ENCODE peak calls at places on chromosomes 12 and 14, in ten cellular contexts. One of them, this sample, is unnamed.

GRCh38 chr14:44880791-44881190 is 81.0 kb downstream of the KLHL28 start:
- DNase-seq in gastrocnemius medialis: no peak
- DNase-seq in NCI-H69: no peak
- DNase-seq in AG08396: no peak
- DNase-seq in RWPE1: no peak
- DNase-seq in hippocampal formation: no peak
- DNase-seq in cardiac muscle cell: no peak
- DNase-seq in Karpas-422: no peak
- DNase-seq in germinal center: no peak
- DNase-seq in stimulated activated CD8-positive, alpha-beta memory T cell treated with anti-CD3 and anti-CD28 coated beads, Interleukin-15, amount 100 ng/mL, for 24 hours: no peak
- DNase-seq in this sample: no peak

GRCh38 chr12:123931686-123932321 is 40.8 kb downstream of the CCDC92 start:
- DNase-seq in gastrocnemius medialis: no peak
- DNase-seq in cardiac muscle cell: no peak
- DNase-seq in stimulated activated CD8-positive, alpha-beta memory T cell treated with anti-CD3 and anti-CD28 coated beads, Interleukin-15, amount 100 ng/mL, for 24 hours: no peak
- DNase-seq in germinal center: no peak
- DNase-seq in RWPE1: no peak
- DNase-seq in Karpas-422: no peak
- DNase-seq in AG08396: no peak
- DNase-seq in hippocampal formation: no peak
- DNase-seq in NCI-H69: no peak
- DNase-seq in this sample: no peak

GRCh38 chr14:94126800-94127199 is 2.6 kb downstream of the IFI27L2 start:
- DNase-seq in stimulated activated CD8-positive, alpha-beta memory T cell treated with anti-CD3 and anti-CD28 coated beads, Interleukin-15, amount 100 ng/mL, for 24 hours: no peak
- DNase-seq in cardiac muscle cell: no peak
- DNase-seq in NCI-H69: no peak
- DNase-seq in AG08396: no peak
- DNase-seq in RWPE1: no peak
- DNase-seq in Karpas-422: no peak
- DNase-seq in hippocampal formation: no peak
- DNase-seq in germinal center: no peak
- DNase-seq in gastrocnemius medialis: no peak
- DNase-seq in this sample: no peak

GRCh38 chr12:740921-741320 is 11.5 kb upstream of the WNK1 start:
- DNase-seq in AG08396: no peak
- DNase-seq in RWPE1: no peak
- DNase-seq in hippocampal formation: no peak
- DNase-seq in cardiac muscle cell: no peak
- DNase-seq in gastrocnemius medialis: no peak
- DNase-seq in NCI-H69: peak; percentile 51
- DNase-seq in stimulated activated CD8-positive, alpha-beta memory T cell treated with anti-CD3 and anti-CD28 coated beads, Interleukin-15, amount 100 ng/mL, for 24 hours: no peak
- DNase-seq in Karpas-422: no peak
- DNase-seq in germinal center: no peak
- DNase-seq in this sample: no peak

GRCh38 chr14:69395929-69396328 is 2.2 kb downstream of the ERH start:
- DNase-seq in Karpas-422: no peak
- DNase-seq in stimulated activated CD8-positive, alpha-beta memory T cell treated with anti-CD3 and anti-CD28 coated beads, Interleukin-15, amount 100 ng/mL, for 24 hours: no peak
- DNase-seq in cardiac muscle cell: no peak
- DNase-seq in RWPE1: no peak
- DNase-seq in gastrocnemius medialis: no peak
- DNase-seq in germinal center: no peak
- DNase-seq in hippocampal formation: no peak
- DNase-seq in NCI-H69: no peak
- DNase-seq in AG08396: no peak
- DNase-seq in this sample: no peak

GRCh38 chr14:105487449-105487985 is 831 bp downstream of the CRIP1 start:
- DNase-seq in cardiac muscle cell: no peak
- DNase-seq in AG08396: no peak
- DNase-seq in hippocampal formation: no peak
- DNase-seq in gastrocnemius medialis: no peak
- DNase-seq in germinal center: peak; percentile 70
- DNase-seq in Karpas-422: peak; percentile 85
- DNase-seq in NCI-H69: peak; percentile 67
- DNase-seq in RWPE1: no peak
- DNase-seq in stimulated activated CD8-positive, alpha-beta memory T cell treated with anti-CD3 and anti-CD28 coated beads, Interleukin-15, amount 100 ng/mL, for 24 hours: no peak
- DNase-seq in this sample: no peak

GRCh38 chr14:69424139-69424923 is 25.8 kb downstream of the SLC39A9 start:
- DNase-seq in RWPE1: no peak
- DNase-seq in stimulated activated CD8-positive, alpha-beta memory T cell treated with anti-CD3 and anti-CD28 coated beads, Interleukin-15, amount 100 ng/mL, for 24 hours: no peak
- DNase-seq in cardiac muscle cell: no peak
- DNase-seq in NCI-H69: no peak
- DNase-seq in germinal center: no peak
- DNase-seq in AG08396: peak; percentile 9
- DNase-seq in hippocampal formation: no peak
- DNase-seq in Karpas-422: no peak
- DNase-seq in gastrocnemius medialis: no peak
- DNase-seq in this sample: no peak

GRCh38 chr14:77128414-77128891 is 13.1 kb downstream of the ZDHHC22 start:
- DNase-seq in hippocampal formation: no peak
- DNase-seq in gastrocnemius medialis: no peak
- DNase-seq in cardiac muscle cell: no peak
- DNase-seq in AG08396: no peak
- DNase-seq in stimulated activated CD8-positive, alpha-beta memory T cell treated with anti-CD3 and anti-CD28 coated beads, Interleukin-15, amount 100 ng/mL, for 24 hours: no peak
- DNase-seq in NCI-H69: peak; percentile 35
- DNase-seq in Karpas-422: no peak
- DNase-seq in germinal center: no peak
- DNase-seq in RWPE1: peak; percentile 75
- DNase-seq in this sample: no peak

GRCh38 chr12:1122803-1123202 is 131.8 kb downstream of the ERC1 start:
- DNase-seq in germinal center: no peak
- DNase-seq in RWPE1: no peak
- DNase-seq in AG08396: no peak
- DNase-seq in hippocampal formation: no peak
- DNase-seq in stimulated activated CD8-positive, alpha-beta memory T cell treated with anti-CD3 and anti-CD28 coated beads, Interleukin-15, amount 100 ng/mL, for 24 hours: peak; percentile 0
- DNase-seq in gastrocnemius medialis: no peak
- DNase-seq in NCI-H69: no peak
- DNase-seq in cardiac muscle cell: peak; percentile 22
- DNase-seq in Karpas-422: no peak
- DNase-seq in this sample: no peak

GRCh38 chr12:117100851-117101673 is 1.8 kb upstream of the TESC start:
- DNase-seq in cardiac muscle cell: no peak
- DNase-seq in Karpas-422: peak; percentile 79
- DNase-seq in NCI-H69: peak; percentile 60
- DNase-seq in AG08396: no peak
- DNase-seq in gastrocnemius medialis: no peak
- DNase-seq in stimulated activated CD8-positive, alpha-beta memory T cell treated with anti-CD3 and anti-CD28 coated beads, Interleukin-15, amount 100 ng/mL, for 24 hours: no peak
- DNase-seq in germinal center: no peak
- DNase-seq in RWPE1: no peak
- DNase-seq in hippocampal formation: no peak
- DNase-seq in this sample: no peak

GRCh38 chr12:18810537-18811253 is 72.8 kb downstream of the CAPZA3 start:
- DNase-seq in germinal center: no peak
- DNase-seq in hippocampal formation: no peak
- DNase-seq in stimulated activated CD8-positive, alpha-beta memory T cell treated with anti-CD3 and anti-CD28 coated beads, Interleukin-15, amount 100 ng/mL, for 24 hours: no peak
- DNase-seq in gastrocnemius medialis: no peak
- DNase-seq in AG08396: no peak
- DNase-seq in NCI-H69: no peak
- DNase-seq in cardiac muscle cell: no peak
- DNase-seq in Karpas-422: no peak
- DNase-seq in RWPE1: no peak
- DNase-seq in this sample: no peak

GRCh38 chr12:107610030-107610859 is 75.4 kb upstream of the PWP1 start:
- DNase-seq in NCI-H69: peak; percentile 86
- DNase-seq in stimulated activated CD8-positive, alpha-beta memory T cell treated with anti-CD3 and anti-CD28 coated beads, Interleukin-15, amount 100 ng/mL, for 24 hours: no peak
- DNase-seq in AG08396: peak; percentile 56
- DNase-seq in Karpas-422: peak; percentile 58
- DNase-seq in germinal center: peak; percentile 14
- DNase-seq in cardiac muscle cell: peak; percentile 54
- DNase-seq in gastrocnemius medialis: no peak
- DNase-seq in RWPE1: peak; percentile 41
- DNase-seq in hippocampal formation: no peak
- DNase-seq in this sample: peak; percentile 62

GRCh38 chr12:6697584-6698351 is 2.8 kb downstream of the PIANP start:
- DNase-seq in NCI-H69: peak; percentile 62
- DNase-seq in germinal center: no peak
- DNase-seq in stimulated activated CD8-positive, alpha-beta memory T cell treated with anti-CD3 and anti-CD28 coated beads, Interleukin-15, amount 100 ng/mL, for 24 hours: no peak
- DNase-seq in cardiac muscle cell: peak; percentile 40
- DNase-seq in gastrocnemius medialis: no peak
- DNase-seq in AG08396: peak; percentile 85
- DNase-seq in Karpas-422: peak; percentile 73
- DNase-seq in hippocampal formation: no peak
- DNase-seq in RWPE1: peak; percentile 57
- DNase-seq in this sample: no peak

GRCh38 chr12:122842505-122843405 is 7.5 kb downstream of the HIP1R start:
- DNase-seq in germinal center: no peak
- DNase-seq in gastrocnemius medialis: no peak
- DNase-seq in NCI-H69: no peak
- DNase-seq in RWPE1: no peak
- DNase-seq in cardiac muscle cell: no peak
- DNase-seq in AG08396: no peak
- DNase-seq in hippocampal formation: no peak
- DNase-seq in stimulated activated CD8-positive, alpha-beta memory T cell treated with anti-CD3 and anti-CD28 coated beads, Interleukin-15, amount 100 ng/mL, for 24 hours: no peak
- DNase-seq in Karpas-422: no peak
- DNase-seq in this sample: no peak

GRCh38 chr12:80313184-80313583 is 130.9 kb upstream of the PTPRQ start:
- DNase-seq in AG08396: no peak
- DNase-seq in NCI-H69: no peak
- DNase-seq in cardiac muscle cell: no peak
- DNase-seq in hippocampal formation: no peak
- DNase-seq in RWPE1: no peak
- DNase-seq in germinal center: no peak
- DNase-seq in Karpas-422: no peak
- DNase-seq in stimulated activated CD8-positive, alpha-beta memory T cell treated with anti-CD3 and anti-CD28 coated beads, Interleukin-15, amount 100 ng/mL, for 24 hours: no peak
- DNase-seq in gastrocnemius medialis: no peak
- DNase-seq in this sample: no peak

GRCh38 chr14:76919431-76919810 is 93.2 kb downstream of the LRRC74A start:
- DNase-seq in gastrocnemius medialis: no peak
- DNase-seq in stimulated activated CD8-positive, alpha-beta memory T cell treated with anti-CD3 and anti-CD28 coated beads, Interleukin-15, amount 100 ng/mL, for 24 hours: no peak
- DNase-seq in Karpas-422: peak; percentile 39
- DNase-seq in RWPE1: peak; percentile 22
- DNase-seq in germinal center: no peak
- DNase-seq in AG08396: no peak
- DNase-seq in cardiac muscle cell: no peak
- DNase-seq in hippocampal formation: no peak
- DNase-seq in NCI-H69: no peak
- DNase-seq in this sample: no peak

GRCh38 chr14:59771577-59771976 is 99.0 kb downstream of the RTN1 start:
- DNase-seq in Karpas-422: no peak
- DNase-seq in RWPE1: peak; percentile 50
- DNase-seq in AG08396: no peak
- DNase-seq in stimulated activated CD8-positive, alpha-beta memory T cell treated with anti-CD3 and anti-CD28 coated beads, Interleukin-15, amount 100 ng/mL, for 24 hours: no peak
- DNase-seq in NCI-H69: peak; percentile 89
- DNase-seq in hippocampal formation: no peak
- DNase-seq in cardiac muscle cell: no peak
- DNase-seq in germinal center: no peak
- DNase-seq in gastrocnemius medialis: no peak
- DNase-seq in this sample: no peak

GRCh38 chr12:87812711-87813110 is 216.5 kb downstream of the C12orf50 start:
- DNase-seq in RWPE1: no peak
- DNase-seq in Karpas-422: no peak
- DNase-seq in stimulated activated CD8-positive, alpha-beta memory T cell treated with anti-CD3 and anti-CD28 coated beads, Interleukin-15, amount 100 ng/mL, for 24 hours: no peak
- DNase-seq in NCI-H69: peak; percentile 81
- DNase-seq in cardiac muscle cell: no peak
- DNase-seq in gastrocnemius medialis: no peak
- DNase-seq in AG08396: no peak
- DNase-seq in germinal center: no peak
- DNase-seq in hippocampal formation: no peak
- DNase-seq in this sample: no peak

GRCh38 chr12:96236221-96236822 is 42.1 kb downstream of the ELK3 start:
- DNase-seq in RWPE1: no peak
- DNase-seq in gastrocnemius medialis: no peak
- DNase-seq in NCI-H69: no peak
- DNase-seq in cardiac muscle cell: no peak
- DNase-seq in hippocampal formation: no peak
- DNase-seq in stimulated activated CD8-positive, alpha-beta memory T cell treated with anti-CD3 and anti-CD28 coated beads, Interleukin-15, amount 100 ng/mL, for 24 hours: no peak
- DNase-seq in germinal center: no peak
- DNase-seq in AG08396: peak; percentile 27
- DNase-seq in Karpas-422: no peak
- DNase-seq in this sample: no peak

GRCh38 chr12:66014818-66015217 is 115.7 kb downstream of the LLPH start:
- DNase-seq in RWPE1: peak; percentile 10
- DNase-seq in germinal center: no peak
- DNase-seq in hippocampal formation: no peak
- DNase-seq in gastrocnemius medialis: no peak
- DNase-seq in cardiac muscle cell: no peak
- DNase-seq in Karpas-422: no peak
- DNase-seq in AG08396: peak; percentile 17
- DNase-seq in stimulated activated CD8-positive, alpha-beta memory T cell treated with anti-CD3 and anti-CD28 coated beads, Interleukin-15, amount 100 ng/mL, for 24 hours: no peak
- DNase-seq in NCI-H69: no peak
- DNase-seq in this sample: no peak

GRCh38 chr12:65787056-65787855 is 37.0 kb upstream of the HMGA2 start:
- DNase-seq in stimulated activated CD8-positive, alpha-beta memory T cell treated with anti-CD3 and anti-CD28 coated beads, Interleukin-15, amount 100 ng/mL, for 24 hours: no peak
- DNase-seq in NCI-H69: no peak
- DNase-seq in gastrocnemius medialis: no peak
- DNase-seq in Karpas-422: no peak
- DNase-seq in germinal center: no peak
- DNase-seq in AG08396: no peak
- DNase-seq in hippocampal formation: no peak
- DNase-seq in cardiac muscle cell: no peak
- DNase-seq in RWPE1: no peak
- DNase-seq in this sample: no peak

GRCh38 chr12:67618303-67618702 is 30.2 kb upstream of the DYRK2 start:
- DNase-seq in stimulated activated CD8-positive, alpha-beta memory T cell treated with anti-CD3 and anti-CD28 coated beads, Interleukin-15, amount 100 ng/mL, for 24 hours: no peak
- DNase-seq in gastrocnemius medialis: no peak
- DNase-seq in AG08396: no peak
- DNase-seq in NCI-H69: no peak
- DNase-seq in germinal center: no peak
- DNase-seq in hippocampal formation: no peak
- DNase-seq in cardiac muscle cell: no peak
- DNase-seq in Karpas-422: no peak
- DNase-seq in RWPE1: no peak
- DNase-seq in this sample: no peak

GRCh38 chr12:92827836-92828431 is 101.2 kb downstream of the EEA1 start:
- DNase-seq in RWPE1: peak; percentile 49
- DNase-seq in gastrocnemius medialis: no peak
- DNase-seq in germinal center: peak; percentile 38
- DNase-seq in NCI-H69: peak; percentile 62
- DNase-seq in stimulated activated CD8-positive, alpha-beta memory T cell treated with anti-CD3 and anti-CD28 coated beads, Interleukin-15, amount 100 ng/mL, for 24 hours: no peak
- DNase-seq in AG08396: peak; percentile 22
- DNase-seq in hippocampal formation: no peak
- DNase-seq in cardiac muscle cell: peak; percentile 51
- DNase-seq in Karpas-422: peak; percentile 74
- DNase-seq in this sample: no peak

GRCh38 chr14:30528778-30529642 is 29.9 kb upstream of the G2E3 start:
- DNase-seq in NCI-H69: no peak
- DNase-seq in RWPE1: no peak
- DNase-seq in gastrocnemius medialis: no peak
- DNase-seq in hippocampal formation: no peak
- DNase-seq in cardiac muscle cell: no peak
- DNase-seq in AG08396: no peak
- DNase-seq in stimulated activated CD8-positive, alpha-beta memory T cell treated with anti-CD3 and anti-CD28 coated beads, Interleukin-15, amount 100 ng/mL, for 24 hours: no peak
- DNase-seq in germinal center: no peak
- DNase-seq in Karpas-422: no peak
- DNase-seq in this sample: no peak

GRCh38 chr12:47397664-47398281 is 308.1 kb downstream of the RPAP3 start:
- DNase-seq in Karpas-422: peak; percentile 80
- DNase-seq in stimulated activated CD8-positive, alpha-beta memory T cell treated with anti-CD3 and anti-CD28 coated beads, Interleukin-15, amount 100 ng/mL, for 24 hours: no peak
- DNase-seq in cardiac muscle cell: no peak
- DNase-seq in germinal center: peak; percentile 35
- DNase-seq in AG08396: no peak
- DNase-seq in hippocampal formation: no peak
- DNase-seq in RWPE1: peak; percentile 40
- DNase-seq in NCI-H69: peak; percentile 77
- DNase-seq in gastrocnemius medialis: peak; percentile 21
- DNase-seq in this sample: no peak

This sample was measured in H1.